ENCODE peak calls at places on chromosomes 4 and X, in eight cellular contexts. U is fibroblast of lung, V is neural progenitor cell, W is Peyer's patch, S is colonic mucosa, T is mesenchymal stem cell, E is aorta, R is uterus. F is an unnamed sample.

GRCh38 chrX:148310402-148311200 is 189.8 kb upstream of the AFF2 start:
- DNase-seq in U (no peak), V (no peak), W (peak; percentile 54), S (no peak), T (no peak), E (no peak), R (no peak), F (no peak)

GRCh38 chr4:120509719-120510118 is 412.8 kb downstream of the PRDM5 start:
- DNase-seq in U (no peak), V (no peak), W (no peak), S (no peak), T (no peak), E (no peak), R (no peak), F (no peak)

GRCh38 chr4:84866295-84866694 is 100.2 kb downstream of the WDFY3 start:
- DNase-seq in U (no peak), V (no peak), W (no peak), S (no peak), T (no peak), E (no peak), R (no peak), F (no peak)

GRCh38 chr4:142778430-142778829 is 67.7 kb downstream of the INPP4B start:
- DNase-seq in U (peak; percentile 14), V (no peak), W (no peak), S (no peak), T (no peak), E (no peak), R (no peak), F (no peak)

GRCh38 chrX:96407043-96407442 is 277.6 kb upstream of the DIAPH2 start:
- DNase-seq in U (peak; percentile 64), V (peak; percentile 4), W (peak; percentile 55), S (peak; percentile 66), T (peak; percentile 49), E (no peak), R (peak; percentile 25), F (no peak)

GRCh38 chrX:22220941-22221340 is 51.8 kb upstream of the CBLL2 start:
- DNase-seq in U (peak; percentile 57), V (no peak), W (no peak), S (no peak), T (peak; percentile 72), E (no peak), R (no peak), F (no peak)

GRCh38 chr4:137531951-137532868 is at the start of gene PCDH18:
- DNase-seq in U (peak; percentile 99), V (peak; percentile 95), W (peak; percentile 79), S (peak; percentile 73), T (peak; percentile 97), E (peak; percentile 94), R (peak; percentile 95), F (peak; percentile 88)

GRCh38 chr4:38463268-38463958 is 200.6 kb upstream of the KLF3 start:
- DNase-seq in U (no peak), V (no peak), W (no peak), S (no peak), T (no peak), E (no peak), R (no peak), F (no peak)

GRCh38 chrX:11702965-11703631 is 37.4 kb upstream of the ARHGAP6 start:
- DNase-seq in U (no peak), V (no peak), W (no peak), S (no peak), T (no peak), E (no peak), R (no peak), F (no peak)

GRCh38 chrX:19595036-19595435 is 79.7 kb upstream of the MAP3K15 start:
- DNase-seq in U (peak; percentile 31), V (no peak), W (no peak), S (no peak), T (no peak), E (no peak), R (no peak), F (no peak)

GRCh38 chrX:151396827-151397740 is at the start of gene VMA21:
- DNase-seq in U (peak; percentile 87), V (peak; percentile 88), W (peak; percentile 90), S (peak; percentile 70), T (peak; percentile 86), E (peak; percentile 96), R (peak; percentile 89), F (peak; percentile 87)

GRCh38 chr4:154589296-154590197 is 995 bp downstream of the FGA start:
- DNase-seq in U (no peak), V (no peak), W (no peak), S (no peak), T (no peak), E (no peak), R (no peak), F (no peak)

GRCh38 chr4:24533364-24533763 is 51.0 kb downstream of the DHX15 start:
- DNase-seq in U (no peak), V (no peak), W (no peak), S (no peak), T (peak; percentile 50), E (no peak), R (no peak), F (no peak)

GRCh38 chr4:24535399-24535798 is 49.0 kb downstream of the DHX15 start:
- DNase-seq in U (no peak), V (no peak), W (no peak), S (no peak), T (no peak), E (no peak), R (no peak), F (no peak)

GRCh38 chr4:24527371-24527770 is 57.0 kb downstream of the DHX15 start:
- DNase-seq in U (no peak), V (no peak), W (no peak), S (no peak), T (peak; percentile 58), E (no peak), R (no peak), F (no peak)

DNA sequence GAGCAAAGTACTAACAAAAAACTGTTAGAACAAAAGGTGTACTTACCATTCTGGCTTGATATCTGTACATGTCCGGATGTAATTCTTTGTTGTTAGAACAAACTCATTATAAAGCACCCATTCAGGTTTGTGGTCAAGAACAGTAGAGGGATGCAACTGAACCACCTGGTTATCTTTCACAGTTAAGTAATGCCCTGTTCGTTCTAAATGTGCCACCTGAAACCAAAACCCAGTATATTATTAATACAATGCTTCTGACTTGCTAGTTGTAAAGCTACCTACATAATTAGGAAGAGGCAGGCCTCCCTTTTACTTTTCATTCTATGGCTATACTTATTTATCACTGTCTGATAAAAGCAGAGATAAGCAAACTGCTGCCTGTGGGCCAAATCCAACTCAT is 54.8 kb downstream of the DHX15 start:
- DNase-seq in U (no peak), V (no peak), W (no peak), S (no peak), T (no peak), E (no peak), R (no peak), F (no peak)
- H3K36me3 ChIP-seq in U (peaks cover 10% of the 10 kb centered on the region), V (peaks cover 41% of the 10 kb centered on the region), W (no peaks in the 10 kb centered on the region), S (no peaks in the 10 kb centered on the region), T (peaks cover 13% of the 10 kb centered on the region), E (peaks cover 2% of the 10 kb centered on the region), R (no peaks in the 10 kb centered on the region), F (peaks cover 83% of the 10 kb centered on the region)

GRCh38 chrX:45747905-45748304 is 547.2 kb upstream of the DIPK2B start:
- DNase-seq in U (no peak), V (no peak), W (no peak), S (no peak), T (no peak), E (no peak), R (no peak), F (no peak)

GRCh38 chrX:45748443-45748842 is 547.8 kb upstream of the DIPK2B start:
- DNase-seq in U (no peak), V (no peak), W (no peak), S (no peak), T (no peak), E (no peak), R (no peak), F (no peak)

GRCh38 chrX:45751156-45751555 is 550.5 kb upstream of the DIPK2B start:
- DNase-seq in U (no peak), V (no peak), W (no peak), S (no peak), T (peak; percentile 0), E (no peak), R (no peak), F (no peak)

GRCh38 chrX:45750639-45751038 is 550.0 kb upstream of the DIPK2B start:
- DNase-seq in U (no peak), V (no peak), W (no peak), S (no peak), T (peak; percentile 7), E (no peak), R (no peak), F (no peak)

DNA sequence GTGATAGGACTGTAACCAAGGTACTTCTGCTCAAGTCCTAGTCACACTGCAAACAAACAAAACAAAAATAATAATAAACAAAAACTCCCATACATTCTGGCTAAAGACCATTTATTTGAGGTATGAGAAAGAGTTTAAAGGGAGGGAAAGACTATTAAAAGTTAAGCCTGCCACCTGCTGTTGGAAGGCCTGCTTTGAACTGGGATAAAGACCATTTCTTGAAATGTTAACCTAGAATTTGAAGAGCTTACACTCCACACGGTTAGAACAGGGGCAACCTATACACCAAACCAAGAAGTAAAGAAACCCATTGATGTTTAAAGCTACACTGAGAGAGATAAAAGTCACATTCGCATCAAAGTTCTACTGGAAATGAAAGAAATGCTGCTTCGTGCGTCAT is 548.7 kb upstream of the DIPK2B start:
- DNase-seq in U (peak; percentile 50), V (no peak), W (no peak), S (no peak), T (peak; percentile 18), E (no peak), R (no peak), F (no peak)
- H3K36me3 ChIP-seq in U (peaks cover 14% of the 10 kb centered on the region), V (no peaks in the 10 kb centered on the region), W (no peaks in the 10 kb centered on the region), S (no peaks in the 10 kb centered on the region), T (no peaks in the 10 kb centered on the region), E (no peaks in the 10 kb centered on the region), R (no peaks in the 10 kb centered on the region), F (no peaks in the 10 kb centered on the region)

DNA sequence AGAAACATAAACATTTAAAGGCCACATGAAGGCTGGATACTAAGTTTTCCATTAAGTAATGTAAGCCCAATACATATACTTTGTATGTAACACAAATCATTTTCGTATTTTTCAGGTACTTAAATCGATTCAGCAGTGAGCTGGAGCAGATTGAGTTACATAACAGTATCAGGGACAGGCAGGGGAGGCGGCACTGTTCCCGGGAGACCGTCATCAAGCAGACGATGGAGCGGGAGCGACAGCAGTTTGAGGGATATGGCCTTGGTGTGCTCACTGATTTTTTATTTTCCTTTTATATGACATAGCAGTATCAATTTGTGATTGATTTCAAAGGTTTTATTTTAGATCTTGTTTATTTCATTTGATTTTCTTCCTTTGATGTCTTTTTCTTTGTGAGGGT is 20.7 kb downstream of the TMA16 start:
- DNase-seq in U (no peak), V (no peak), W (no peak), S (no peak), T (no peak), E (no peak), R (no peak), F (no peak)
- H3K36me3 ChIP-seq in U (peaks cover 2% of the 10 kb centered on the region), V (peaks cover 22% of the 10 kb centered on the region), W (no peaks in the 10 kb centered on the region), S (no peaks in the 10 kb centered on the region), T (peaks cover 8% of the 10 kb centered on the region), E (no peaks in the 10 kb centered on the region), R (no peaks in the 10 kb centered on the region), F (peaks cover 77% of the 10 kb centered on the region)

GRCh38 chr4:44679060-44679459 is 840 bp downstream of the GUF1 start:
- DNase-seq in U (no peak), V (no peak), W (no peak), S (no peak), T (no peak), E (no peak), R (no peak), F (no peak)

DNA sequence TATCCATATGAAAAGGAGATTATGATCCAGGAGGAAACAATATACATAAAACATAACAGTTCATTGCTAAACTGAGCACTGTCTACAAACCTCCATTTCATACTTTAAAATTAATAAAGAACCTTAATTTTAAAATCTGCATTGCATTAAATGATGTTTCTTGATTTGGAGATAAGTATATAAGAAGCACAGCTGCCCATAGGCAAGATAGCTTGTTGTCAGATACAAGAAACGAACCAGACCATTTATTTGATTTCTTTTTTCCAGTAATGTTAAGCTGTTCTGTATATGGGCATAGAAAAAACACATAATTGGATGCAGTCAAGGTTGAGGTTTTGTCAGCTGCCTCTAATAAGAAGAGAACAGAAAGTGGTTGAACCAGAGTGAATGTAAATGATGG is 6.4 kb downstream of the GUF1 start:
- DNase-seq in U (no peak), V (no peak), W (no peak), S (no peak), T (no peak), E (no peak), R (no peak), F (no peak)
- H3K36me3 ChIP-seq in U (peaks cover 8% of the 10 kb centered on the region), V (peaks cover 19% of the 10 kb centered on the region), W (no peaks in the 10 kb centered on the region), S (no peaks in the 10 kb centered on the region), T (no peaks in the 10 kb centered on the region), E (peaks cover 2% of the 10 kb centered on the region), R (no peaks in the 10 kb centered on the region), F (peaks cover 74% of the 10 kb centered on the region)

F was measured in left lung.